ENCODE peak calls at places on chromosomes 11 and 22, in ten cellular contexts. One of them, this sample, is unnamed. For H3K4me1, the result is how much of the 10 kb centered on the place peaks cover.

GRCh38 chr22:41768420-41768819 is 32.1 kb upstream of the CCDC134 start:
- DNase-seq in testis: no peak
- DNase-seq in GM12878: no peak
- DNase-seq in tibial nerve: no peak
- DNase-seq in MM.1S: no peak
- DNase-seq in IMR-90: peak
- DNase-seq in body of pancreas: no peak
- DNase-seq in GM23248: peak
- DNase-seq in RWPE2: no peak
- DNase-seq in cardiac muscle cell: peak
- DNase-seq in this sample: no peak

GRCh38 chr22:37173709-37174108 is 14.3 kb downstream of the C1QTNF6 start:
- DNase-seq in testis: no peak
- DNase-seq in GM12878: no peak
- DNase-seq in tibial nerve: peak
- DNase-seq in MM.1S: no peak
- DNase-seq in IMR-90: no peak
- DNase-seq in body of pancreas: peak
- DNase-seq in GM23248: peak
- DNase-seq in RWPE2: peak
- DNase-seq in cardiac muscle cell: peak
- DNase-seq in this sample: peak

GRCh38 chr22:29700949-29701927 is 18.6 kb upstream of the CABP7 start:
- DNase-seq in testis: no peak
- DNase-seq in GM12878: no peak
- DNase-seq in tibial nerve: no peak
- DNase-seq in MM.1S: no peak
- DNase-seq in IMR-90: peak
- DNase-seq in body of pancreas: peak
- DNase-seq in GM23248: peak
- DNase-seq in RWPE2: no peak
- DNase-seq in cardiac muscle cell: peak
- DNase-seq in this sample: no peak

GRCh38 chr22:48632641-48633246 is 1194.9 kb downstream of the BRD1 start:
- DNase-seq in testis: no peak
- DNase-seq in GM12878: no peak
- DNase-seq in tibial nerve: no peak
- DNase-seq in MM.1S: no peak
- DNase-seq in IMR-90: no peak
- DNase-seq in body of pancreas: no peak
- DNase-seq in GM23248: no peak
- DNase-seq in RWPE2: no peak
- DNase-seq in cardiac muscle cell: no peak
- DNase-seq in this sample: no peak

GRCh38 chr11:114257621-114258558 is 38.3 kb upstream of the NNMT start:
- DNase-seq in testis: peak
- DNase-seq in GM12878: no peak
- DNase-seq in tibial nerve: peak
- DNase-seq in MM.1S: no peak
- DNase-seq in IMR-90: no peak
- DNase-seq in body of pancreas: peak
- DNase-seq in GM23248: peak
- DNase-seq in RWPE2: no peak
- DNase-seq in cardiac muscle cell: peak
- DNase-seq in this sample: peak

GRCh38 chr22:49966041-49966715 is 5.6 kb downstream of the PIM3 start:
- DNase-seq in testis: no peak
- DNase-seq in GM12878: no peak
- DNase-seq in tibial nerve: no peak
- DNase-seq in MM.1S: peak
- DNase-seq in IMR-90: no peak
- DNase-seq in body of pancreas: peak
- DNase-seq in GM23248: no peak
- DNase-seq in RWPE2: peak
- DNase-seq in cardiac muscle cell: no peak
- DNase-seq in this sample: peak

GRCh38 chr11:114479331-114479730 is 40.1 kb downstream of the REXO2 start:
- DNase-seq in testis: no peak
- DNase-seq in GM12878: no peak
- DNase-seq in tibial nerve: no peak
- DNase-seq in MM.1S: no peak
- DNase-seq in IMR-90: peak
- DNase-seq in body of pancreas: no peak
- DNase-seq in GM23248: no peak
- DNase-seq in RWPE2: no peak
- DNase-seq in cardiac muscle cell: no peak
- DNase-seq in this sample: no peak

GRCh38 chr11:35290876-35291275 is 128.5 kb downstream of the SLC1A2 start:
- DNase-seq in testis: no peak
- DNase-seq in GM12878: no peak
- DNase-seq in tibial nerve: no peak
- DNase-seq in MM.1S: no peak
- DNase-seq in IMR-90: no peak
- DNase-seq in body of pancreas: no peak
- DNase-seq in GM23248: no peak
- DNase-seq in RWPE2: no peak
- DNase-seq in cardiac muscle cell: no peak
- DNase-seq in this sample: no peak

GRCh38 chr11:122154227-122154626 is 38.2 kb upstream of the BLID start:
- DNase-seq in testis: no peak
- DNase-seq in GM12878: no peak
- DNase-seq in tibial nerve: no peak
- DNase-seq in MM.1S: no peak
- DNase-seq in IMR-90: no peak
- DNase-seq in body of pancreas: no peak
- DNase-seq in GM23248: no peak
- DNase-seq in RWPE2: no peak
- DNase-seq in cardiac muscle cell: no peak
- DNase-seq in this sample: no peak

GRCh38 chr11:91707652-91708051 is 517.0 kb upstream of the FAT3 start:
- DNase-seq in testis: no peak
- DNase-seq in GM12878: no peak
- DNase-seq in tibial nerve: no peak
- DNase-seq in MM.1S: no peak
- DNase-seq in IMR-90: no peak
- DNase-seq in body of pancreas: no peak
- DNase-seq in GM23248: no peak
- DNase-seq in RWPE2: no peak
- DNase-seq in cardiac muscle cell: no peak
- DNase-seq in this sample: no peak

GRCh38 chr11:28110839-28111235 is 2.6 kb downstream of the METTL15 start:
- DNase-seq in testis: no peak
- DNase-seq in GM12878: no peak
- DNase-seq in tibial nerve: no peak
- DNase-seq in MM.1S: no peak
- DNase-seq in IMR-90: no peak
- DNase-seq in body of pancreas: no peak
- DNase-seq in GM23248: peak
- DNase-seq in RWPE2: no peak
- DNase-seq in cardiac muscle cell: peak
- DNase-seq in this sample: no peak

GRCh38 chr11:102168483-102168882 is 58.2 kb downstream of the YAP1 start:
- DNase-seq in testis: no peak
- DNase-seq in GM12878: no peak
- DNase-seq in tibial nerve: no peak
- DNase-seq in MM.1S: no peak
- DNase-seq in IMR-90: no peak
- DNase-seq in body of pancreas: no peak
- DNase-seq in GM23248: no peak
- DNase-seq in RWPE2: no peak
- DNase-seq in cardiac muscle cell: no peak
- DNase-seq in this sample: no peak

GRCh38 chr11:94574193-94574961 is 7.2 kb downstream of the PIWIL4 start:
- DNase-seq in testis: no peak
- DNase-seq in GM12878: no peak
- DNase-seq in tibial nerve: no peak
- DNase-seq in MM.1S: no peak
- DNase-seq in IMR-90: peak
- DNase-seq in body of pancreas: no peak
- DNase-seq in GM23248: peak
- DNase-seq in RWPE2: no peak
- DNase-seq in cardiac muscle cell: peak
- DNase-seq in this sample: no peak

GRCh38 chr11:61860054-61860903 is 31.1 kb downstream of the FADS3 start:
- DNase-seq in testis: peak
- DNase-seq in GM12878: no peak
- DNase-seq in tibial nerve: no peak
- DNase-seq in MM.1S: no peak
- DNase-seq in IMR-90: no peak
- DNase-seq in body of pancreas: peak
- DNase-seq in GM23248: no peak
- DNase-seq in RWPE2: no peak
- DNase-seq in cardiac muscle cell: peak
- DNase-seq in this sample: peak

GRCh38 chr11:2806351-2807058 is 79.1 kb downstream of the CDKN1C start:
- DNase-seq in testis: peak
- DNase-seq in GM12878: no peak
- DNase-seq in tibial nerve: no peak
- DNase-seq in MM.1S: no peak
- DNase-seq in IMR-90: no peak
- DNase-seq in body of pancreas: peak
- DNase-seq in GM23248: no peak
- DNase-seq in RWPE2: peak
- DNase-seq in cardiac muscle cell: no peak
- DNase-seq in this sample: peak

GRCh38 chr11:1505480-1505879 is 18.9 kb upstream of the MOB2 start:
- DNase-seq in testis: no peak
- DNase-seq in GM12878: no peak
- DNase-seq in tibial nerve: no peak
- DNase-seq in MM.1S: no peak
- DNase-seq in IMR-90: no peak
- DNase-seq in body of pancreas: no peak
- DNase-seq in GM23248: no peak
- DNase-seq in RWPE2: no peak
- DNase-seq in cardiac muscle cell: no peak
- DNase-seq in this sample: no peak
- H3K4me1 ChIP-seq in testis: under half
- H3K4me1 ChIP-seq in GM12878: under half
- H3K4me1 ChIP-seq in tibial nerve: under half
- H3K4me1 ChIP-seq in MM.1S: under half
- H3K4me1 ChIP-seq in IMR-90: under half
- H3K4me1 ChIP-seq in body of pancreas: under half
- H3K4me1 ChIP-seq in GM23248: under half
- H3K4me1 ChIP-seq in RWPE2: under half
- H3K4me1 ChIP-seq in cardiac muscle cell: under half
- H3K4me1 ChIP-seq in this sample: half or more

GRCh38 chr11:6608011-6608410 is 4.0 kb downstream of the TAF10 start:
- DNase-seq in testis: peak
- DNase-seq in GM12878: no peak
- DNase-seq in tibial nerve: no peak
- DNase-seq in MM.1S: no peak
- DNase-seq in IMR-90: no peak
- DNase-seq in body of pancreas: no peak
- DNase-seq in GM23248: no peak
- DNase-seq in RWPE2: peak
- DNase-seq in cardiac muscle cell: no peak
- DNase-seq in this sample: peak

GRCh38 chr11:6604081-6604626 is 580 bp downstream of the ILK start:
- DNase-seq in testis: peak
- DNase-seq in GM12878: no peak
- DNase-seq in tibial nerve: peak
- DNase-seq in MM.1S: peak
- DNase-seq in IMR-90: peak
- DNase-seq in body of pancreas: peak
- DNase-seq in GM23248: peak
- DNase-seq in RWPE2: peak
- DNase-seq in cardiac muscle cell: peak
- DNase-seq in this sample: peak

GRCh38 chr11:6608726-6609501 is 3.1 kb downstream of the TAF10 start:
- DNase-seq in testis: peak
- DNase-seq in GM12878: no peak
- DNase-seq in tibial nerve: no peak
- DNase-seq in MM.1S: no peak
- DNase-seq in IMR-90: no peak
- DNase-seq in body of pancreas: no peak
- DNase-seq in GM23248: no peak
- DNase-seq in RWPE2: peak
- DNase-seq in cardiac muscle cell: no peak
- DNase-seq in this sample: peak

GRCh38 chr11:6607190-6607635 is 3.6 kb downstream of the ILK start:
- DNase-seq in testis: no peak
- DNase-seq in GM12878: no peak
- DNase-seq in tibial nerve: no peak
- DNase-seq in MM.1S: no peak
- DNase-seq in IMR-90: no peak
- DNase-seq in body of pancreas: no peak
- DNase-seq in GM23248: no peak
- DNase-seq in RWPE2: no peak
- DNase-seq in cardiac muscle cell: no peak
- DNase-seq in this sample: no peak

GRCh38 chr11:6606471-6607189 is 3.1 kb downstream of the ILK start:
- DNase-seq in testis: peak
- DNase-seq in GM12878: no peak
- DNase-seq in tibial nerve: peak
- DNase-seq in MM.1S: peak
- DNase-seq in IMR-90: peak
- DNase-seq in body of pancreas: peak
- DNase-seq in GM23248: peak
- DNase-seq in RWPE2: peak
- DNase-seq in cardiac muscle cell: peak
- DNase-seq in this sample: peak
- H3K4me3 ChIP-seq in testis: no peak
- H3K4me3 ChIP-seq in GM12878: peak
- H3K4me3 ChIP-seq in tibial nerve: peak
- H3K4me3 ChIP-seq in MM.1S: no peak
- H3K4me3 ChIP-seq in IMR-90: peak
- H3K4me3 ChIP-seq in body of pancreas: no peak
- H3K4me3 ChIP-seq in GM23248: peak
- H3K4me3 ChIP-seq in RWPE2: no peak
- H3K4me3 ChIP-seq in cardiac muscle cell: no peak
- H3K4me3 ChIP-seq in this sample: peak

DNA sequence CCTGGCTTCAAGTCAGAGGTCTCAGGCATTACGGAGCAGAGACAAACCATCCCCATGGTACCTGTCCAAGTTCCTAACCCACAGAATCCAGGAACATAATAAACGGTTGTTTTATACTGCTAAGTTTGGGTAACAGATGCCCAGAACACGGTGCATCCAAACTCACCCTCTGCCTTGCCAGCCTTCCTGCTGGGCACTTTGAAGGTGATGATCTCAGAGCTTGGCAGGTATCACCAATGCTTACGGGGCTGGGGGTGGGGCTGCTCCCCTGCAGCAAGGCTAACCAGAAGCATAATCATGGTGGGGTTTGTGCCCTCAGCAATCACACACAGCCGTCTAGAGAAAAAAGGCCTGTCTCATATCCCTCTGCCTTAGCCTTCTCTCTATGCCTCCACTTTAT is 27.1 kb downstream of the DKK3 start:
- DNase-seq in testis: no peak
- DNase-seq in GM12878: no peak
- DNase-seq in tibial nerve: no peak
- DNase-seq in MM.1S: no peak
- DNase-seq in IMR-90: no peak
- DNase-seq in body of pancreas: no peak
- DNase-seq in GM23248: no peak
- DNase-seq in RWPE2: no peak
- DNase-seq in cardiac muscle cell: no peak
- DNase-seq in this sample: no peak
- H3K4me1 ChIP-seq in testis: under half
- H3K4me1 ChIP-seq in GM12878: under half
- H3K4me1 ChIP-seq in tibial nerve: half or more
- H3K4me1 ChIP-seq in MM.1S: under half
- H3K4me1 ChIP-seq in IMR-90: half or more
- H3K4me1 ChIP-seq in body of pancreas: under half
- H3K4me1 ChIP-seq in GM23248: half or more
- H3K4me1 ChIP-seq in RWPE2: under half
- H3K4me1 ChIP-seq in cardiac muscle cell: under half
- H3K4me1 ChIP-seq in this sample: under half

GRCh38 chr11:66569076-66569475 is 670 bp upstream of the CTSF start:
- DNase-seq in testis: no peak
- DNase-seq in GM12878: no peak
- DNase-seq in tibial nerve: no peak
- DNase-seq in MM.1S: no peak
- DNase-seq in IMR-90: no peak
- DNase-seq in body of pancreas: no peak
- DNase-seq in GM23248: no peak
- DNase-seq in RWPE2: no peak
- DNase-seq in cardiac muscle cell: no peak
- DNase-seq in this sample: no peak
- H3K4me3 ChIP-seq in testis: no peak
- H3K4me3 ChIP-seq in GM12878: no peak
- H3K4me3 ChIP-seq in tibial nerve: no peak
- H3K4me3 ChIP-seq in MM.1S: no peak
- H3K4me3 ChIP-seq in IMR-90: no peak
- H3K4me3 ChIP-seq in body of pancreas: no peak
- H3K4me3 ChIP-seq in GM23248: no peak
- H3K4me3 ChIP-seq in RWPE2: no peak
- H3K4me3 ChIP-seq in cardiac muscle cell: no peak
- H3K4me3 ChIP-seq in this sample: no peak